ENCODE peak calls at places on chromosomes 3 and 15, in six cellular contexts. Q, N, T, W, A and F are unnamed samples.
A peak's percentile ranks its signal among the peaks of the same experiment; 100 is the strongest.

GRCh38 chr3:171470714-171471227 is 10.6 kb upstream of the TNIK start:
- DNase-seq in N (no peak), Q (no peak), W (no peak), A (no peak), T (no peak), F (no peak)

GRCh38 chr15:97966924-97967620 is 6.6 kb downstream of the ARRDC4 start:
- DNase-seq in N (no peak), A (no peak), Q (peak; percentile 22), T (peak; percentile 56), W (no peak), F (no peak)

GRCh38 chr15:42737529-42738328 is 801 bp upstream of the CDAN1 start:
- DNase-seq in A (no peak), Q (no peak), N (peak; percentile 31), T (peak; percentile 29), W (no peak), F (no peak)

GRCh38 chr3:177150970-177151627 is 46.2 kb downstream of the TBL1XR1 start:
- DNase-seq in W (no peak), A (no peak), N (no peak), T (peak; percentile 79), Q (peak; percentile 10), F (peak; percentile 58)

GRCh38 chr15:67880651-67881182 is 40.9 kb upstream of the RNU6-1 start:
- DNase-seq in N (peak; percentile 9), W (no peak), T (no peak), A (no peak), Q (no peak), F (no peak)

GRCh38 chr15:73982251-73982962 is 9.7 kb downstream of the STOML1 start:
- DNase-seq in Q (no peak), W (peak; percentile 58), T (peak; percentile 98), N (peak; percentile 80), A (peak; percentile 46), F (peak; percentile 58)

GRCh38 chr3:114221165-114221880 is 16.1 kb downstream of the ZNF80 start:
- DNase-seq in W (no peak), Q (no peak), N (no peak), A (peak; percentile 52), T (no peak), F (no peak)

GRCh38 chr15:45829336-45830153 is 194.7 kb downstream of the SQOR start:
- DNase-seq in A (no peak), W (no peak), T (no peak), N (no peak), Q (no peak), F (no peak)

GRCh38 chr3:43013256-43013655 is 34.1 kb downstream of the GASK1A start:
- DNase-seq in N (no peak), T (no peak), W (no peak), A (no peak), Q (no peak), F (no peak)

GRCh38 chr3:104519968-104520655 is 846.6 kb upstream of the ALCAM start:
- DNase-seq in T (no peak), N (no peak), A (no peak), Q (no peak), W (no peak), F (no peak)

GRCh38 chr3:40780341-40780800 is 255.6 kb downstream of the ZNF621 start:
- DNase-seq in Q (peak; percentile 12), T (peak; percentile 9), W (peak; percentile 87), N (no peak), A (no peak), F (no peak)

GRCh38 chr3:75985432-75985831 is 200.1 kb upstream of the ZNF717 start:
- DNase-seq in W (no peak), N (no peak), T (no peak), A (no peak), Q (no peak), F (no peak)

GRCh38 chr3:149586871-149587270 is 71.0 kb downstream of the WWTR1 start:
- DNase-seq in Q (no peak), W (no peak), T (peak; percentile 74), A (no peak), N (no peak), F (no peak)

GRCh38 chr3:122005033-122005565 is 16.9 kb downstream of the ILDR1 start:
- DNase-seq in W (no peak), N (no peak), T (no peak), Q (no peak), A (no peak), F (no peak)

GRCh38 chr15:71962537-71962936 is 152.2 kb downstream of the NR2E3 start:
- DNase-seq in A (no peak), T (no peak), W (no peak), Q (no peak), N (no peak), F (no peak)

GRCh38 chr15:75185271-75186029 is 16.2 kb upstream of the C15orf39 start:
- DNase-seq in N (no peak), A (no peak), T (no peak), W (no peak), Q (no peak), F (no peak)

GRCh38 chr3:191003742-191004141 is 141.2 kb upstream of the GMNC start:
- DNase-seq in N (no peak), T (no peak), Q (no peak), W (no peak), A (no peak), F (no peak)

GRCh38 chr3:42871592-42872196 is 4.0 kb downstream of the CYP8B1 start:
- DNase-seq in A (no peak), W (no peak), Q (no peak), N (no peak), T (no peak), F (no peak)

GRCh38 chr3:141055136-141055535 is 4.0 kb downstream of the SPSB4 start:
- DNase-seq in Q (no peak), W (no peak), T (no peak), N (no peak), A (no peak), F (no peak)

GRCh38 chr3:106745344-106746168 is 631.7 kb upstream of the CCDC54 start:
- DNase-seq in A (no peak), W (no peak), Q (no peak), N (no peak), T (peak; percentile 57), F (no peak)

GRCh38 chr3:46107682-46108081 is 80.4 kb upstream of the XCR1 start:
- DNase-seq in A (no peak), T (no peak), N (no peak), Q (no peak), W (no peak), F (no peak)

GRCh38 chr15:60713096-60714084 is 234.4 kb upstream of the ICE2 start:
- DNase-seq in W (no peak), Q (no peak), N (no peak), A (no peak), T (peak; percentile 24), F (no peak)

GRCh38 chr3:179037361-179037760 is 34.2 kb downstream of the ZMAT3 start:
- DNase-seq in N (no peak), A (peak; percentile 76), W (peak; percentile 23), T (peak; percentile 90), Q (peak; percentile 27), F (peak; percentile 38)

GRCh38 chr15:84899750-84900149 is 15.3 kb downstream of the SLC28A1 start:
- DNase-seq in T (no peak), N (no peak), A (no peak), Q (no peak), W (no peak), F (no peak)

GRCh38 chr3:125121246-125122010 is 65.6 kb upstream of the HEG1 start:
- DNase-seq in Q (no peak), N (no peak), W (no peak), T (no peak), A (peak; percentile 65), F (no peak)

GRCh38 chr3:25910997-25911396 is 121.1 kb downstream of the OXSM start:
- DNase-seq in T (no peak), W (no peak), Q (no peak), N (no peak), A (peak; percentile 65), F (no peak)

GRCh38 chr3:13013994-13014754 is 59.1 kb downstream of the IQSEC1 start:
- DNase-seq in W (no peak), A (peak; percentile 62), T (no peak), N (no peak), Q (no peak), F (no peak)

GRCh38 chr3:194686816-194687637 is 1.3 kb downstream of the FAM43A start:
- DNase-seq in N (peak; percentile 26), A (peak; percentile 32), W (no peak), Q (no peak), T (peak; percentile 78), F (no peak)

GRCh38 chr3:42024578-42025387 is 62.9 kb upstream of the ULK4 start:
- DNase-seq in A (no peak), T (peak; percentile 55), N (peak; percentile 38), W (peak; percentile 13), Q (no peak), F (peak; percentile 62)

GRCh38 chr15:58438956-58439355 is 7.2 kb downstream of the LIPC start:
- DNase-seq in W (no peak), A (peak; percentile 68), Q (no peak), T (peak; percentile 65), N (peak; percentile 12), F (no peak)

GRCh38 chr3:66348696-66349095 is 127.9 kb downstream of the SLC25A26 start:
- DNase-seq in W (peak; percentile 59), Q (no peak), T (peak; percentile 31), N (no peak), A (no peak), F (no peak)

GRCh38 chr15:77874071-77874470 is 203.4 kb downstream of the TBC1D2B start:
- DNase-seq in T (no peak), A (no peak), W (no peak), Q (no peak), N (peak; percentile 75), F (no peak)

GRCh38 chr3:8736436-8736835 is 2.8 kb downstream of the CAV3 start:
- DNase-seq in T (no peak), Q (no peak), W (no peak), A (peak; percentile 10), N (no peak), F (no peak)